ENCODE peak calls at places on chromosomes 1 and 21, in seven cellular contexts. D, K, N, L, A, G and H are unnamed samples.
A peak's percentile ranks its signal among the peaks of the same experiment; 100 is the strongest.

GRCh38 chr1:174818951-174819350 is 180.8 kb upstream of the CACYBP start:
- DNase-seq in D (no peak), K (no peak), N (no peak), L (peak; percentile 18), A (peak; percentile 37), G (no peak), H (no peak)

GRCh38 chr1:215606564-215607168 is 39.6 kb downstream of the KCTD3 start:
- DNase-seq in D (no peak), K (peak; percentile 43), N (no peak), L (no peak), A (peak; percentile 47), G (no peak), H (no peak)

GRCh38 chr1:33182452-33182851 is 609 bp upstream of the TRIM62 start:
- DNase-seq in D (no peak), K (peak; percentile 81), N (peak; percentile 7), L (peak; percentile 66), A (peak; percentile 62), G (peak; percentile 66), H (no peak)

GRCh38 chr21:31509108-31510017 is 150.1 kb upstream of the SOD1 start:
- DNase-seq in D (no peak), K (no peak), N (no peak), L (no peak), A (peak; percentile 32), G (no peak), H (peak; percentile 34)

GRCh38 chr1:44696789-44697188 is 22.3 kb downstream of the ARMH1 start:
- DNase-seq in D (peak; percentile 12), K (no peak), N (no peak), L (no peak), A (no peak), G (no peak), H (no peak)

GRCh38 chr1:40708750-40709099 is 17.2 kb downstream of the NFYC start:
- DNase-seq in D (no peak), K (peak; percentile 95), N (peak; percentile 87), L (peak; percentile 87), A (peak; percentile 90), G (no peak), H (peak; percentile 65)

GRCh38 chr21:15564907-15565306 is 164.9 kb upstream of the USP25 start:
- DNase-seq in D (no peak), K (no peak), N (peak; percentile 14), L (no peak), A (no peak), G (no peak), H (no peak)

GRCh38 chr1:17891205-17892110 is 136.3 kb downstream of the ACTL8 start:
- DNase-seq in D (no peak), K (no peak), N (no peak), L (no peak), A (no peak), G (peak; percentile 74), H (no peak)

GRCh38 chr1:113243529-113243928 is 146.8 kb upstream of the MAGI3 start:
- DNase-seq in D (no peak), K (no peak), N (no peak), L (no peak), A (no peak), G (no peak), H (no peak)

GRCh38 chr1:23718482-23718881 is 24.8 kb upstream of the ELOA start:
- DNase-seq in D (no peak), K (peak; percentile 42), N (peak; percentile 43), L (peak; percentile 57), A (peak; percentile 63), G (no peak), H (no peak)

GRCh38 chr1:91057784-91058183 is 35.9 kb upstream of the ZNF644 start:
- DNase-seq in D (no peak), K (no peak), N (no peak), L (no peak), A (no peak), G (no peak), H (peak; percentile 36)

GRCh38 chr21:29279531-29279930 is 19.2 kb upstream of the BACH1 start:
- DNase-seq in D (no peak), K (no peak), N (no peak), L (no peak), A (no peak), G (no peak), H (no peak)

GRCh38 chr21:31397515-31397926 is 53.5 kb upstream of the TIAM1 start:
- DNase-seq in D (no peak), K (peak; percentile 13), N (no peak), L (no peak), A (no peak), G (no peak), H (no peak)

GRCh38 chr1:168092566-168093355 is 44.0 kb downstream of the GPR161 start:
- DNase-seq in D (no peak), K (peak; percentile 35), N (peak; percentile 64), L (peak; percentile 46), A (peak; percentile 38), G (no peak), H (no peak)
- TF ChIP-seq CTCF in D (peak; percentile 14), K (peak; percentile 36), N (peak; percentile 36), L (peak; percentile 30), A (no peak), G (no peak), H (peak; percentile 24)

GRCh38 chr1:111801071-111801850 is 45.6 kb downstream of the DDX20 start:
- DNase-seq in D (no peak), K (no peak), N (peak; percentile 69), L (no peak), A (no peak), G (no peak), H (no peak)
- TF ChIP-seq CTCF in D (no peak), K (no peak), N (no peak), L (no peak), A (no peak), G (no peak), H (no peak)

DNA sequence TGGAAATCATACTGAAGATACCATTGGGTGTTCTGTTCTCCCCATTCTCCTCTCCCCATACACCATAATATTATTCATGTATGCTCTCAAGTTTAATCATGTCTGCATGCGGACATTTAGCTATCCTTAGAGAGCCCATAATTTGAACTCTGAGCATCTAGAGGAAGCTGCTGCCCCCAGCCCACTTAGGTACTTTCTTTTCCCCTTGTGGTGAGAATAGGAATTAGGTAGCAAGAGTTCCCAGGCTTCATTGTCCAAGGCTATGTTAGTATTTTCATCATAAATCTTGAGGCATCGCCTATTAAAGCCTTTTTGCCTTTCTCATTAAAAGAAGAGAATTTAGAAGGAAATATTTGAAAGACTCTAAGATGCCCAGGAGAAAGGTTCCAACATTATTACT is 96.3 kb downstream of the ROR1 start:
- DNase-seq in D (no peak), K (no peak), N (no peak), L (no peak), A (no peak), G (no peak), H (no peak)
- TF ChIP-seq CTCF in D (no peak), K (no peak), N (no peak), L (no peak), A (no peak), G (no peak), H (no peak)

GRCh38 chr1:75053207-75053606 is 81.0 kb upstream of the LHX8 start:
- DNase-seq in D (no peak), K (no peak), N (peak; percentile 5), L (no peak), A (no peak), G (no peak), H (no peak)
- TF ChIP-seq CTCF in D (no peak), K (no peak), N (no peak), L (no peak), A (no peak), G (no peak), H (no peak)

DNA sequence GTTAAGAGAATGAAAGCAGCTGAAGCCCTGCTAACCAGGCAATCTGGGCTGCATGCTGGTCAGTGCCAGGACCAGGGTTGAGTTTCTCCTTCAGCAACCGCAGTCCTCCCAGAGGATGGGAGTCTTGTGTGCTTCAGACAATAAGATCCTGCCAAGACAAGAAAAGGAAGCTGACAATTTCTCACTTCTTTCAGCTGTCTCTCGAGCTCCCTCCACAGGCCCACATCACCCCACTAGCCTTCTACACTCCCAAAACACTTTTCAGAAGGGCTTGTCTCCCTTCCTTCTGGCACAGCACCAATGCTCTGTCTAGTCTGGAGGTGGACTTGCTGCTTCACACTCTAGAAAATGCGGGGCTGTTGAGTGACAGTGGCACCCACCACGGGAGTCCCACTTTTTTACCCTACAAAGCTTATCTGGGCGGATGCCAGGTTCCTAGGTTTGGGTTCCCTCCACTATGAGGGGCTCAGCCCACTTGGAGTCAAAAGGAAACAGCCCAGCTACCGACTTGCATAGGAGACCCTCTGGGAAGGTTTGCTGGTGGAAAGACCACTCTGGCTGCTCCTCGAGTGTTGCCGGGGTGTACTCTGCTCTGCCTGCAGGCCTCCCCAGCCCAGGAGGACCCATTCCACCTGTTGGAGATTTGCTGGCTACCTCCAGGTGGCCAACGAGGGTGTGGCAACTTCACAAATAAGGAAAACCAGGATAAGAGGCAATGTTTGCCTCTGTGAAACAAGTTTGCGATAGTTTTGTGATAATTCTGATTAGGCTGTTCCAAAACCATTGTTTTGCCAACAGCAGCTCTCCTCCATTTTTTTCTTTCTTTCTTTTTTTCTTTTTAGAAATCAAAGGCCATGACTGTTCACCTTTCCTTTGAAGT is 68.9 kb downstream of the TENT5C start:
- DNase-seq in D (no peak), K (peak; percentile 72), N (no peak), L (peak; percentile 22), A (peak; percentile 64), G (no peak), H (peak; percentile 75)
- TF ChIP-seq CTCF in D (no peak), K (peak; percentile 53), N (peak; percentile 68), L (peak; percentile 28), A (peak; percentile 54), G (no peak), H (peak; percentile 74)

DNA sequence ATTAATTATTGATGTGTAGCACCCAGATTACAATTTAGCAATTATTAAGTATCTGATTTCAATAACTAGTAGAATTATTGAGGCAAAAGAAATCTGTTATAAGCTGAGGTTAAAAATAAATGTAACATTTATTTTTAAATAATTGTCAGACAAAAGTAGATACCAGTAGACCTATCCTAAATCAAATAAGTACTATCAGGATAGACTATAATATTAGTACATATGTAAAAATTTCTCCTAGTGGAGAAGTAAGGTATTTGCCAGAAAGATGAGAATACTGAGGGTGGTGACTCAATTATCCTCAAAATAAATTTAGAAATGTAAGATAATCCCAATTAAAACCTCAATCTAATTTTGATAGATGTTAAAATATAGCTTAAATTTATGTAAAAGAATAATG is 377.8 kb upstream of the CHRM3 start:
- DNase-seq in D (no peak), K (no peak), N (no peak), L (no peak), A (no peak), G (no peak), H (no peak)
- TF ChIP-seq CTCF in D (no peak), K (no peak), N (no peak), L (no peak), A (no peak), G (no peak), H (no peak)